ENCODE peak calls at places on chromosome 6, in eight cellular contexts. D, Z, E, H, O, A, P and I are unnamed samples.

GRCh38 chr6:16505711-16506362 is 255.4 kb downstream of the ATXN1 start:
- DNase-seq in D (no peak), H (peak; percentile 75), P (no peak), Z (peak; percentile 16), E (peak; percentile 93), A (no peak), O (peak; percentile 35), I (peak; percentile 72)

GRCh38 chr6:11033825-11034224 is 10.3 kb downstream of the ELOVL2 start:
- DNase-seq in A (no peak), O (peak; percentile 78), H (peak; percentile 86), D (peak; percentile 41), P (no peak), Z (no peak), E (peak; percentile 61), I (no peak)

GRCh38 chr6:31122803-31123706 is 2.8 kb upstream of the CDSN start:
- DNase-seq in O (no peak), E (peak; percentile 52), Z (peak; percentile 91), P (peak; percentile 72), H (peak; percentile 96), D (no peak), A (no peak), I (no peak)

GRCh38 chr6:38522322-38522721 is 117.4 kb downstream of the BTBD9 start:
- DNase-seq in O (no peak), D (no peak), P (no peak), A (no peak), H (peak; percentile 47), E (peak; percentile 96), Z (no peak), I (no peak)

GRCh38 chr6:135250751-135251356 is 69.7 kb downstream of the MYB start:
- DNase-seq in H (no peak), Z (no peak), D (no peak), A (peak; percentile 82), E (no peak), O (no peak), P (no peak), I (no peak)

GRCh38 chr6:34484899-34485298 is 19.0 kb downstream of the PACSIN1 start:
- DNase-seq in A (no peak), E (no peak), O (peak; percentile 90), Z (no peak), H (no peak), D (peak; percentile 94), P (peak; percentile 28), I (no peak)

GRCh38 chr6:107488875-107489635 is 862 bp upstream of the SOBP start:
- DNase-seq in D (no peak), Z (peak; percentile 42), E (peak; percentile 37), H (peak; percentile 47), A (peak; percentile 86), P (no peak), O (no peak), I (peak; percentile 38)

GRCh38 chr6:16758163-16758975 is 2.9 kb downstream of the ATXN1 start:
- DNase-seq in O (no peak), A (peak; percentile 51), D (no peak), H (peak; percentile 63), P (no peak), Z (no peak), E (no peak), I (peak; percentile 59)

GRCh38 chr6:47360388-47360787 is 50.7 kb upstream of the TNFRSF21 start:
- DNase-seq in A (no peak), Z (no peak), E (no peak), O (no peak), H (no peak), P (no peak), D (no peak), I (no peak)

GRCh38 chr6:4224082-4224978 is 89.0 kb upstream of the ECI2 start:
- DNase-seq in A (no peak), Z (no peak), D (no peak), O (no peak), H (peak; percentile 32), P (no peak), E (no peak), I (no peak)

GRCh38 chr6:44569131-44569530 is 181.6 kb downstream of the CDC5L start:
- DNase-seq in Z (no peak), O (no peak), P (no peak), H (no peak), E (no peak), A (no peak), D (no peak), I (no peak)

GRCh38 chr6:98833101-98834059 is 994 bp upstream of the POU3F2 start:
- DNase-seq in A (peak; percentile 71), E (peak; percentile 39), P (no peak), D (no peak), Z (peak; percentile 53), O (peak; percentile 10), H (peak; percentile 63), I (peak; percentile 80)
- TF ChIP-seq EZH2 in A (peak; percentile 95), E (peak; percentile 41), P (no peak), D (no peak), Z (peak; percentile 74), O (no peak), H (no peak), I (no peak)

GRCh38 chr6:156901309-156902019 is 124.3 kb downstream of the ARID1B start:
- DNase-seq in O (no peak), Z (peak; percentile 58), P (no peak), H (no peak), D (no peak), E (no peak), A (no peak), I (no peak)

GRCh38 chr6:156902782-156903181 is 125.6 kb downstream of the ARID1B start:
- DNase-seq in E (no peak), P (no peak), A (no peak), Z (no peak), H (no peak), D (no peak), O (no peak), I (no peak)

GRCh38 chr6:156905801-156906200 is 128.6 kb downstream of the ARID1B start:
- DNase-seq in O (peak; percentile 18), A (no peak), H (no peak), Z (no peak), P (no peak), D (no peak), E (no peak), I (no peak)

GRCh38 chr6:156906451-156906850 is 129.3 kb downstream of the ARID1B start:
- DNase-seq in A (no peak), Z (no peak), E (no peak), P (no peak), D (no peak), H (no peak), O (no peak), I (no peak)

GRCh38 chr6:156904176-156904967 is 127.2 kb downstream of the ARID1B start:
- DNase-seq in O (no peak), Z (no peak), E (no peak), A (no peak), H (no peak), P (no peak), D (no peak), I (no peak)
- TF ChIP-seq EZH2 in O (no peak), Z (no peak), E (no peak), A (no peak), H (no peak), P (no peak), D (no peak), I (no peak)

GRCh38 chr6:117907600-117908245 is 659 bp downstream of the SLC35F1 start:
- DNase-seq in D (no peak), Z (peak; percentile 4), E (no peak), A (peak; percentile 71), P (no peak), O (no peak), H (peak; percentile 12), I (peak; percentile 25)
- TF ChIP-seq EZH2 in D (no peak), Z (peak; percentile 78), E (peak; percentile 77), A (no peak), P (no peak), O (peak; percentile 31), H (no peak), I (peak; percentile 4)

DNA sequence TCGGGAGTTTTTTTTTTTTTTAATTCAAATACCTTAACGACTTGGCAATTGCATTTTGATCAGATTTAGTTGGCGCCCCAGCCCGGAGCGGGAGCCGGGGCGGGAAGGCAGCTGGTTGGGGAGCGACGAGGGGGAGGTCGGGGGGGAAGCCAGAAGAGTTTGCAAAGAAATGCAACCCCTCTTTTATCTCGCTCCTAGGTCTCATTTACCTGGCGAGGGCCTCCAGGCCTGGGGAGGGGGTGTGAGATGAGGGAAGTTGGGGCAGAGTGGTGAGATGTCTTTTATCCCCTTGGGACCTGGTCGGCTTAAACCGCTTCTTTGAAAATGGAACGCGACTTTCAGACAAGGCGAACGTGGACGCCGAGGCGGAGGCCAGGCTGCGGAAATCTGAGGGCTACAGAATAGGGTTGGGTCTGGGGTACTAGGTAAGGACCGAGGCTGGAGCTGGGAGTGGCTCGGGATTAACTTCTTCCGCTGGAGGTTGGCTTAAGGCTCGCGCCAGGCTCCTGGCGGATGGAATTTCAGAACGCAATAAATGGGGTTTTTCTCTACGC is 40.3 kb downstream of the NCR2 start:
- DNase-seq in O (no peak), P (no peak), H (no peak), Z (no peak), E (no peak), A (peak; percentile 72), D (no peak), I (no peak)
- TF ChIP-seq EZH2 in O (no peak), P (no peak), H (peak; percentile 65), Z (peak; percentile 81), E (peak; percentile 43), A (peak; percentile 83), D (no peak), I (no peak)

DNA sequence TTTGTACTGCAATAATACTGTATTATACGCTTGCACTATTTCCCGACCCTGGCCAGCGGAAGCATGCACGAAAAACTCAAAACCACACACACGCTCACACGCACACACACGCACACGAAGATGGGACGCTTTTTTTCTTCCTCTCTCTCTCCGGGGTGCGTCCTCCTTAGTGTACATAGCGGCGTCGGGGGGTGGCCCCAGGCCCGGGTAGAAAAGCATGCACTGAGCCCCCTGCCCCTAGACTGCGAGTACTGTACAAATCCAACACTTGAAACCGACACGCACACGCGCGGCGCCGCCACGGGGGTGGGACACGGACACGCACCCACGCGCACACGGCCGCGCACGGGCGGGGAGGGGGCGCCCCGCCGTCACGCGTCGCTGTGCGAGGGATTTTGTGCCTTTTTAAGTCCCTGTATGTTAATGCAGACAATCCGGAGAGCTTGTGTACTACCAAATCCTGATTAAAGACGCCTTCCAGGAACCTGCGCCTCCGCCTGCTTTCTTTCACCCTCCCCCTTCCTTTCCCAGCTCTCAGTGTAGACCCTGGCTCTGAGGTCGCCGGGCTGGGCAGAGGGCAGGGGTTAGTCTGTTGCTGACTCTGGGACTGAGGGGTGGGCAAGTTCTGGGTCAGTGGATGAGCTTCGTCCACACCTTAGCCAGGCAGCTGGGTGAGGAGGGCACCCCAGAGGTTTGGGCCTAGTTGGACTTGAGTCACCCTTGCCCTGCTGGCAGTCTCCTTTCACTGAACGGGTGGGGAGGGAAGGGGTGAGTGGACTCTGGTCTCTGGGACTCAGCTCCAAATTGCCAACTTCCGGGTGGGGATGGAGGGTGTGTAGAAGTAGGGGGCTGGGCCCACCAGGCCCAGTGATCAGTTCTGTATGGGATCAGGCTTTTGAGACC is 21.6 kb upstream of the SLC22A7 start:
- DNase-seq in D (no peak), O (no peak), H (peak; percentile 27), Z (no peak), P (no peak), E (peak; percentile 16), A (peak; percentile 64), I (no peak)
- TF ChIP-seq EZH2 in D (no peak), O (no peak), H (no peak), Z (peak; percentile 96), P (no peak), E (peak; percentile 87), A (peak; percentile 59), I (no peak)